ENCODE peak calls at places on chromosome 22, in four cellular contexts. J, P, M and S are unnamed samples.

GRCh38 chr22:19799322-19800190 is 39.0 kb downstream of the TBX1 start:
- DNase-seq in J (no peak), P (no peak), M (no peak), S (no peak)

GRCh38 chr22:30121988-30122387 is 41.7 kb downstream of the HORMAD2 start:
- DNase-seq in J (no peak), P (no peak), M (no peak), S (no peak)

GRCh38 chr22:27879923-27880322 is 39.1 kb downstream of the PITPNB start:
- DNase-seq in J (no peak), P (peak), M (no peak), S (no peak)

GRCh38 chr22:27588273-27588672 is 213.3 kb downstream of the MN1 start:
- DNase-seq in J (peak), P (no peak), M (no peak), S (no peak)

GRCh38 chr22:17917490-17917983 is 106.8 kb downstream of the MICAL3 start:
- DNase-seq in J (no peak), P (no peak), M (no peak), S (peak)

GRCh38 chr22:44550666-44551491 is 52.8 kb upstream of the RTL6 start:
- DNase-seq in J (peak), P (no peak), M (peak), S (peak)

GRCh38 chr22:23562186-23562585 is 17.9 kb downstream of the IGLL1 start:
- DNase-seq in J (no peak), P (no peak), M (no peak), S (no peak)

GRCh38 chr22:45296628-45297297 is 12.0 kb downstream of the UPK3A start:
- DNase-seq in J (no peak), P (no peak), M (no peak), S (no peak)

GRCh38 chr22:43533656-43534428 is 122.0 kb downstream of the MPPED1 start:
- DNase-seq in J (no peak), P (no peak), M (no peak), S (no peak)

GRCh38 chr22:49334976-49335375 is 492.7 kb downstream of the BRD1 start:
- DNase-seq in J (peak), P (no peak), M (no peak), S (peak)

GRCh38 chr22:27986937-27987336 is 67.9 kb upstream of the PITPNB start:
- DNase-seq in J (peak), P (no peak), M (no peak), S (no peak)

GRCh38 chr22:44813416-44813815 is 61.0 kb downstream of the ARHGAP8 start:
- DNase-seq in J (no peak), P (no peak), M (no peak), S (no peak)

GRCh38 chr22:39234867-39235687 is 9.7 kb downstream of the PDGFB start:
- DNase-seq in J (peak), P (no peak), M (no peak), S (peak)

GRCh38 chr22:39197578-39197977 is 45.1 kb upstream of the CBX7 start:
- DNase-seq in J (no peak), P (no peak), M (no peak), S (no peak)

GRCh38 chr22:38706101-38706884 is 549 bp downstream of the GTPBP1 start:
- DNase-seq in J (peak), P (no peak), M (no peak), S (peak)

GRCh38 chr22:30309981-30310672 is 16.6 kb downstream of the TBC1D10A start:
- DNase-seq in J (peak), P (no peak), M (no peak), S (peak)

GRCh38 chr22:23796461-23796860 is 9.7 kb downstream of the SMARCB1 start:
- DNase-seq in J (no peak), P (no peak), M (no peak), S (no peak)

GRCh38 chr22:20186183-20186870 is 35.5 kb upstream of the CCDC188 start:
- DNase-seq in J (no peak), P (no peak), M (no peak), S (no peak)

GRCh38 chr22:46612904-46613605 is 7.1 kb upstream of the GRAMD4 start:
- DNase-seq in J (no peak), P (no peak), M (no peak), S (peak)

GRCh38 chr22:30605449-30606110 is 1.4 kb upstream of the TCN2 start:
- DNase-seq in J (peak), P (peak), M (no peak), S (peak)

GRCh38 chr22:22168190-22168940 is 76.2 kb upstream of the VPREB1 start:
- DNase-seq in J (no peak), P (peak), M (no peak), S (peak)

GRCh38 chr22:42286205-42286604 is 15.8 kb upstream of the TCF20 start:
- DNase-seq in J (no peak), P (no peak), M (no peak), S (no peak)

GRCh38 chr22:30398685-30399680 is 2.2 kb downstream of the SEC14L2 start:
- DNase-seq in J (no peak), P (no peak), M (no peak), S (no peak)

GRCh38 chr22:17997456-17997855 is 26.9 kb downstream of the MICAL3 start:
- DNase-seq in J (no peak), P (no peak), M (no peak), S (no peak)

GRCh38 chr22:49212002-49212401 is 615.7 kb downstream of the BRD1 start:
- DNase-seq in J (peak), P (no peak), M (no peak), S (no peak)

GRCh38 chr22:22424210-22424800 is 84.2 kb downstream of the ZNF280B start:
- DNase-seq in J (no peak), P (no peak), M (no peak), S (no peak)

GRCh38 chr22:49270595-49271368 is 556.9 kb downstream of the BRD1 start:
- DNase-seq in J (peak), P (no peak), M (no peak), S (no peak)

GRCh38 chr22:30459206-30460052 is 12.4 kb downstream of the SEC14L3 start:
- DNase-seq in J (no peak), P (no peak), M (no peak), S (no peak)

GRCh38 chr22:39718206-39718605 is 147.7 kb downstream of the CACNA1I start:
- DNase-seq in J (no peak), P (no peak), M (no peak), S (peak)

GRCh38 chr22:48631288-48631687 is 1196.4 kb downstream of the BRD1 start:
- DNase-seq in J (no peak), P (no peak), M (no peak), S (no peak)

GRCh38 chr22:17411213-17411612 is 42.0 kb downstream of the CECR2 start:
- DNase-seq in J (no peak), P (no peak), M (no peak), S (no peak)

GRCh38 chr22:43127166-43127908 is 15.9 kb downstream of the MCAT start:
- DNase-seq in J (peak), P (peak), M (no peak), S (peak)

GRCh38 chr22:28296452-28296851 is 377.4 kb upstream of the PITPNB start:
- DNase-seq in J (no peak), P (no peak), M (no peak), S (no peak)

DNA sequence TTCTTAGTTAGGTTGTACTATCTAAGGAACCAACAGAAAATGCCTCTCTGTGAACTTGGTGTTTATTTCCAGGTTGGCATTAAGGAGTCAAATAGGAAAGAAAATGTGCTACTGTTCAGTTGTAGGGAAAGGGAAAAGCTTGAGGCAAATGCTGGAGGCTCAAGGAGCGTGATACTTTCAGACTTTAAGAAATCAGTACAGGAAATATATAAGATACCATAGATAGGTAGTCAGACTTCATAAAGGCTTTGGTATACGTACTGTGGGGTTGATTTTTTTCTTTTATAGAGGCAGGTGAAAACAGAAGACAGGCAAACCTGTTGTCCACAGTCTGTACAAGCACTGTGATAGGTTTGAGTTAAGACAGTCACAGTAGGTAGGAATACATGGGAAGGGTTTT is 30.8 kb downstream of the EP300 start:
- DNase-seq in J (no peak), P (no peak), M (no peak), S (no peak)
- TF ChIP-seq POLR2AphosphoS5 in J (no peak), P (no peak), M (no peak), S (no peak)

GRCh38 chr22:31615481-31615840 is 46.6 kb downstream of the PISD start:
- DNase-seq in J (no peak), P (no peak), M (no peak), S (no peak)
- TF ChIP-seq POLR2AphosphoS5 in J (no peak), P (no peak), M (no peak), S (no peak)

GRCh38 chr22:36538529-36538928 is 9.6 kb upstream of the EIF3D start:
- DNase-seq in J (no peak), P (no peak), M (no peak), S (no peak)

GRCh38 chr22:36546092-36546804 is 17.3 kb upstream of the EIF3D start:
- DNase-seq in J (no peak), P (peak), M (no peak), S (peak)

GRCh38 chr22:36544107-36544620 is 15.2 kb upstream of the EIF3D start:
- DNase-seq in J (no peak), P (no peak), M (no peak), S (no peak)

GRCh38 chr22:36540867-36541642 is 12.1 kb upstream of the EIF3D start:
- DNase-seq in J (no peak), P (no peak), M (no peak), S (no peak)

GRCh38 chr22:36541831-36542391 is 12.9 kb upstream of the EIF3D start:
- DNase-seq in J (peak), P (peak), M (peak), S (no peak)
- TF ChIP-seq POLR2AphosphoS5 in J (peak), P (peak), M (no peak), S (no peak)

GRCh38 chr22:24952837-24953293 is 349 bp downstream of the KIAA1671 start:
- DNase-seq in J (peak), P (peak), M (no peak), S (peak)

GRCh38 chr22:24950272-24950902 is 2.1 kb upstream of the KIAA1671 start:
- DNase-seq in J (no peak), P (no peak), M (no peak), S (no peak)

GRCh38 chr22:24954114-24954463 is 1.6 kb downstream of the KIAA1671 start:
- DNase-seq in J (no peak), P (no peak), M (no peak), S (no peak)

GRCh38 chr22:24953294-24954113 is 988 bp downstream of the KIAA1671 start:
- DNase-seq in J (peak), P (no peak), M (no peak), S (peak)

DNA sequence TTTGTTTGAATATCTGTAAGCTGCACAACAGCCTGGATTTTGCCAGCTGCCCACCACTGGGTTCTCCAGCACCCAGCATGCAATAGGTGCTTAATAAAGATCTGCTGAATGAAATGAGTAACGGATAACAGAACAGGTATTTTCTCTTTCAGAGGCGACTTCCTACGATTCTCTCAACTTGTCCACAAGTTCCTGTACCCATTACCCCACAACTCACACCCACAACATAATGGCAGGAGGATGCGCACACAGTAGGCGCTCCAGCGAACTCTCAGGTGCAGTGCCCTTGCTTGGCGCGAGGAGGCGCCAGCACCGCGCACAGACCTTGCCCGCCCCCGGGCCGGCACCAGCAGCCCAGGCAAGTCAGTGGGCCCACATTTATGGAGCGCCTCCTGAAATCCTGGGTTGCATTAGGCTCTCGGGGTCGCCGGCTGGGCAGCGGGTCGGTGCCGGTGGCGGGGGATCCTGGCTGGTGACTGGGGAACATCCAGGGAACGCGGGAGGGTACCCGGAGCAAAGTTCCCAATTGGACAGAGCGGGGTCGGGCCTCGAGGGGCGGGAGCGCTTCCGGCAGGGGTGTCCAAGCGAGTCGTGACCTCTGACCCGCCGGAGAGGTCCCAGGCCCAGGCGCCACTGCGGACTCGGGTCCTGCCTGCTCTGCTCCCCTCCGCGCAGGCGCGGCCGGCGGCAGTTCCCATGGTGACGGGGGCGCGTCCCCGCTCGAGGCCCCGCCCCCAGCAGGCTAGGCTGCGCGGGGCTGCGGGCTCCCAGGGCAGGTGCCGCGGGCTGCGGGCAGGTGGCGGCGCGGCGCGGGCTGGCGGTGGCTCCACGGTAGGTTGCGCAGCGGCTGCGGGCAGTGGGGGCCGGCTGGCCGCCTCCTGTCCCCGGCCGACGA is at the start of gene KIAA1671:
- DNase-seq in J (peak), P (peak), M (no peak), S (peak)
- TF ChIP-seq POLR2AphosphoS5 in J (peak), P (peak), M (no peak), S (peak)

GRCh38 chr22:26480611-26480932 is 3.0 kb downstream of the HPS4 start:
- DNase-seq in J (no peak), P (no peak), M (no peak), S (no peak)

GRCh38 chr22:26481112-26481693 is 2.4 kb downstream of the HPS4 start:
- DNase-seq in J (no peak), P (no peak), M (no peak), S (no peak)

GRCh38 chr22:26481694-26482093 is 1.9 kb downstream of the HPS4 start:
- DNase-seq in J (no peak), P (no peak), M (no peak), S (no peak)

GRCh38 chr22:26479043-26479791 is 4.4 kb downstream of the HPS4 start:
- DNase-seq in J (no peak), P (no peak), M (no peak), S (no peak)

GRCh38 chr22:26479792-26480610 is 3.6 kb downstream of the HPS4 start:
- DNase-seq in J (no peak), P (no peak), M (no peak), S (no peak)
- TF ChIP-seq POLR2AphosphoS5 in J (no peak), P (no peak), M (no peak), S (no peak)

DNA sequence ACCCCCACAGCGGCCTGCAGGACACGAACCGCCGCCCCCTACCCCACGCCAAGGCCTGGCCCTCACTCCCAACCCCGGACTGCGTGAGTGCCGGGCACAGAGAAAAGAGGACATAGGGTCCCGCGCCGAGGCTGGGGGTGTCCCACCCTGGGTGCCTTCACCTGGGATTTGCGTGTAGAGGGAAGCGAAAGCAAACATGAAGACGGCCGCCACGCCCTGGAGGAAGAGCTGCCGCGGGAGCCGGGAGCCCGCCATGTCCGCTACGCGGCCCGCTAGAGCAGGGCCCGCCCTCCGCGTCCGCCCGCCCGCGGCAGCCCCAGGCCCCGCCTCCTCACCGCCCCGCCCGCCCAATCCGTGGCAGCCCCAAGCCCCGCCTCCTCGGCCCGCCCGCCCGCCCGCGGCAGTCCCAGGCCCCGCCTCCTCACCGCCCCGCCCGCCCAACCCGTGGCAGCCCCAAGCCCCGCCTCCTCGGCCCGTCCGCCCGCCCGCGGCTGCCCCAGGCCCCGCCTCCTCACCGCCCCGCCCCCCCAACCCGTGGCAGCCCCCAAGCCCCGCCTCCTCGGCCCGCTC is at the start of gene LMF2:
- DNase-seq in J (peak), P (no peak), M (no peak), S (peak)
- TF ChIP-seq POLR2AphosphoS5 in J (peak), P (peak), M (no peak), S (no peak)

GRCh38 chr22:36328635-36329216 is 59.0 kb downstream of the MYH9 start:
- DNase-seq in J (peak), P (no peak), M (no peak), S (peak)

GRCh38 chr22:36324414-36324813 is 63.4 kb downstream of the MYH9 start:
- DNase-seq in J (no peak), P (no peak), M (no peak), S (no peak)

GRCh38 chr22:36327922-36328551 is 59.7 kb downstream of the MYH9 start:
- DNase-seq in J (no peak), P (no peak), M (no peak), S (no peak)

GRCh38 chr22:36325163-36326031 is 62.4 kb downstream of the MYH9 start:
- DNase-seq in J (peak), P (no peak), M (no peak), S (peak)

GRCh38 chr22:36326178-36327161 is 61.3 kb downstream of the MYH9 start:
- DNase-seq in J (no peak), P (no peak), M (no peak), S (no peak)
- TF ChIP-seq POLR2AphosphoS5 in J (no peak), P (no peak), M (no peak), S (peak)